ENCODE peak calls at places on chromosomes 11 and 22, in five cellular contexts. V, C, B, A and X are unnamed samples. For H3K27me3, the result is how much of the 10 kb centered on the place peaks cover.

GRCh38 chr11:12377106-12377823 is at the start of gene PARVA:
- DNase-seq in B (no peak), V (peak), A (peak), C (no peak), X (no peak)

GRCh38 chr11:126114486-126115252 is 52.0 kb upstream of the CDON start:
- DNase-seq in V (peak), A (no peak), C (no peak), B (no peak), X (no peak)

GRCh38 chr22:35678836-35679235 is 30.6 kb downstream of the APOL6 start:
- DNase-seq in A (no peak), C (no peak), B (no peak), V (no peak), X (no peak)

GRCh38 chr22:46794491-46794890 is 32.0 kb downstream of the TBC1D22A start:
- DNase-seq in A (no peak), B (no peak), C (no peak), V (no peak), X (no peak)

GRCh38 chr11:127109796-127110195 is 109.2 kb upstream of the KIRREL3 start:
- DNase-seq in A (no peak), V (no peak), B (no peak), C (no peak), X (no peak)

GRCh38 chr11:129374993-129375721 is 491 bp upstream of the BARX2 start:
- DNase-seq in B (no peak), V (no peak), C (no peak), A (no peak), X (no peak)

GRCh38 chr11:75339685-75340409 is 11.6 kb downstream of the ARRB1 start:
- DNase-seq in C (peak), V (no peak), A (no peak), B (no peak), X (no peak)

GRCh38 chr11:68678031-68678441 is 6.3 kb upstream of the GAL start:
- DNase-seq in B (peak), C (no peak), A (no peak), V (no peak), X (no peak)

GRCh38 chr22:36741968-36742367 is 34.0 kb downstream of the IFT27 start:
- DNase-seq in B (no peak), C (no peak), A (no peak), V (no peak), X (no peak)

GRCh38 chr11:59710136-59710847 is 3.4 kb downstream of the OR10V1 start:
- DNase-seq in V (peak), B (no peak), A (peak), C (no peak), X (no peak)

GRCh38 chr11:102967497-102967896 is 12.0 kb upstream of the MMP13 start:
- DNase-seq in C (no peak), B (no peak), A (no peak), V (no peak), X (no peak)

GRCh38 chr11:102974552-102975280 is 19.2 kb upstream of the MMP13 start:
- DNase-seq in C (no peak), B (no peak), V (peak), A (peak), X (no peak)

GRCh38 chr11:102966011-102966410 is 10.5 kb upstream of the MMP13 start:
- DNase-seq in A (no peak), B (no peak), V (no peak), C (no peak), X (no peak)

DNA sequence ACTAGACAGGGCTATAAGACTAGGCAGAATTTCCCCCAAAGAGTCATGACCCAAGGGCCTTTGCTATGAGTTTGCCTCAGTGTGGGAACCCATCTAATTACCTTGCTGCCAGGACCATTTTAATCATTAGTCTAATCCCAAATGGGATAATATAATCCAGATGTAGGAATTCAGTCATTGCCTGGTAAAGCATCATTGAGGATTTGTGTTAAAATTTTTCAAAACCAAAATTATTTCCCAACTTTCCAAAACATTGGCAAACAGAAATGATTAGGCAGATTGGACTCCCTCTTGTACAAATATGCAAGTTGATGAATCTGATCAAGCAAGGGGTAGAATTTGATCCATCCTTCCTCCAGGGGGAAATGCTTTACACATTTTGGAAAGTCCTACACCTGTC is 16.2 kb upstream of the MMP13 start:
- DNase-seq in A (peak), C (no peak), B (no peak), V (peak), X (no peak)
- H3K4me3 ChIP-seq in A (no peak), C (no peak), B (no peak), V (no peak), X (no peak)

DNA sequence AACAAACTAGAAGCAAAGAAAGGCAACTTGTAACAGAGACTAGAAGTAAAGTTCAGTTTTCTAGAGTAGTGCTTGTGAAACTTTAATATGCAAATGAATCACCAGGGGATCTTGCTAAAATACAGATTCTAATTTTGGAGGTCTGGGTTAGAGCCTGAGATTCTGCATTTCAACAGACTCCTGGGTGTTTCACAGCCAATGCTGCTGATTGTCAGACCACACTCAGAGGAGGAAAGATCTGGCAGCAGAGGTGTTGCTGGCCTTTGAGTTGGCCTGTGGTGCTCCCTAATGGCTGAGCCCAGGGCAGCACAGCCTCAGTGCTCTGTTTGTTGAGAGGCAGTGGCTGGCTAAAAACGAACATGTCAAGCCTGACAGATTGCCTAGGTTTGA is 5.4 kb downstream of the CRY2 start:
- DNase-seq in A (no peak), V (no peak), B (no peak), C (no peak), X (no peak)
- TF ChIP-seq CTCF in A (no peak), V (no peak), B (no peak), C (no peak), X (no peak)

DNA sequence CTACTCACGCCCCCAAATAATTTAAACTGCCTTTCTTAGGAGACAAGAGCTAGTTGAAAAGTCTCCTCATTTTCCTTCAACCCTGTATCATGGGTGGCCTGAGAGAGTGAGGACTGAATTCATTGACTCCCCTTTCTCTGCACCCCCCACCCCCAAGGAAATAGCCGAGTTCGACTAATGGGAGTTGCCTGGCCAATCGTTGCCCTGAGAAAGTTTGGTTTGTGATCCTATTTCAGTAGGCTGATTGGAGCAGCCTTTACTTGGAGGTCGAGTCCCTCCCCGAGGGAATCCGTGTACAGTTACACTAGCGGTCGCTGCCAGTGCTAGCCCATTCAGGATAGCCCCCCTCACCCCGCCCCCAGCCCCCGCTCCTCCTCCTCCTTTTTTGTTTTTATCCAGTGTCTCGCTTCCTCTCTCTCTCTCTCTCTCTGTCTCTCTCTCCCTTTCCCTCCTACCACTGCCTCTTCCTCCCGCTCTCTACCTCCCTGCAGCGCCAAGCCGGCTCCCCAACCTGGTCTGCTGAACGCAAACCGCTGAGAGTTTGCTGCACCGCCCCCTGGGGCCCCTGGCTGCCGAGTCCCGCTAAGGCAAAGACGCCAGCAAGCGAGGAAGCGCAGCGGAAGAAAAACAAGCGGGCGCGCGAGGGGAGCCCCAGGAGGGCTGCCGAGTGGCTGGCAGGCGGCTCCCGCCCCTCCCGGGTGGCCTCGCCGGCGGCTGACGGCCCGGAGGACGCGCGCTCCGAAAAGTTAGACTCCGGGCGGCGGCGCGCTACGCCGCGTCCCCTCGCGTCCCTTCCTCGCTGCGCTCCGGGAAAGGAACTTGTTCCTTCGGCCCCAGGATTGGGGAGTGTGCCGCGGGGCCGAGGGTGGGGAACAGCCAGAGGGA is at the start of gene GRAMD1B:
- DNase-seq in A (peak), B (no peak), V (peak), C (peak), X (no peak)
- H3K27me3 ChIP-seq in A (under half), B (under half), V (under half), C (under half), X (under half)

DNA sequence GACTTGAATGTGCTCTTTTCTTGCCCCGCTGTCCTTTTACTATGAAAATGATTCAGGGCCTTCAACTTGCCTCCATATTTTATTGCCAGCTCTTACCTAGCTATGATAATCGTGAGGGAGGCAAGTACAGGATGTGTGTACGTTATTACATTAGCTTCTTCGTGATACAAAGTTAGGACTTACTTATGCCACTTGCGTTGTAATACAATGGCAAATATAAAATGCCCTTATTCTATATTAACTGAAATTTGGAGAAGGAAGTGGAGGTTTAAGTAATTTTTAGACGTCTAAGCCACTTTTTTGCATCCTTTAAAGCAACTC is 10.8 kb upstream of the CCT8L2 start:
- DNase-seq in A (no peak), C (no peak), B (no peak), V (no peak), X (no peak)
- H3K4me3 ChIP-seq in A (no peak), C (peak), B (peak), V (no peak), X (no peak)

GRCh38 chr22:41976070-41976901 is 7.0 kb downstream of the SEPTIN3 start:
- DNase-seq in B (peak), A (no peak), C (peak), V (no peak), X (no peak)
- TF ChIP-seq CTCF in B (no peak), A (no peak), C (no peak), V (no peak), X (no peak)

DNA sequence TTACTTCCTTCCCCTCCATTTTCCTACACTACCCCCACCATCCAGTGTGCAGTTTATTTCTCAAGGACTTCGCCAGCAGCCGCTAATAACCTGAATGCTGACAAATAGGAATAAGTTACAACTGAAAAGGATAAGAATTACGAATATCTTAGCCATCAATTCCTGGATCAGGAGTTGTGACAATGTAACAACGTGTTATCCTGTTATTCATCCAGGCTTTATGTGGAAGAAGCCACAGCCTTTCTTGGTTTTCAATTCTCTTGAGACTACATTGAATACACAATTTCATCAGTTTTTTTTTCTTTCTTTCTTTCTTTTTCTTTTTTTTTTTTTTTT is 5.8 kb downstream of the HBG1 start:
- DNase-seq in B (no peak), V (no peak), A (no peak), C (no peak), X (no peak)
- H3K27me3 ChIP-seq in B (under half), V (under half), A (under half), C (under half), X (under half)

GRCh38 chr11:70885281-70885680 is 367.1 kb downstream of the SHANK2 start:
- DNase-seq in C (no peak), V (no peak), B (no peak), A (no peak), X (no peak)
- H3K4me3 ChIP-seq in C (no peak), V (no peak), B (no peak), A (no peak), X (no peak)

GRCh38 chr11:66290332-66290629 is 1.3 kb upstream of the YIF1A start:
- DNase-seq in C (no peak), A (no peak), B (no peak), V (no peak), X (no peak)

GRCh38 chr11:66287256-66288137 is 1.4 kb downstream of the YIF1A start:
- DNase-seq in C (no peak), A (no peak), B (no peak), V (no peak), X (no peak)

GRCh38 chr11:66289548-66290331 is 797 bp upstream of the YIF1A start:
- DNase-seq in A (no peak), B (no peak), V (no peak), C (peak), X (no peak)

GRCh38 chr11:66288138-66288865 is 641 bp downstream of the YIF1A start:
- DNase-seq in C (no peak), A (no peak), V (no peak), B (no peak), X (no peak)

GRCh38 chr11:66288866-66289547 is at the start of gene YIF1A:
- DNase-seq in B (peak), V (peak), A (peak), C (peak), X (peak)
- TF ChIP-seq CTCF in B (peak), V (no peak), A (no peak), C (peak), X (no peak)